ENCODE peak calls at places on chromosomes 11 and 22, in six cellular contexts. W is natural killer cell; P is stimulated activated CD8-positive, alpha-beta memory T cell treated with anti-CD3 and anti-CD28 coated beads, Interleukin-4, amount 100 ng/mL, for 4 hours; D is smooth muscle cell of the brain vasculature; A is AML-193; X is HuH-7. F is an unnamed sample.

GRCh38 chr11:69094111-69094914 is 45.6 kb downstream of the TPCN2 start:
- DNase-seq in W (no peak), P (no peak), D (no peak), A (no peak), X (no peak), F (no peak)

GRCh38 chr11:111186308-111186967 is 59.1 kb upstream of the POU2AF2 start:
- DNase-seq in W (no peak), P (no peak), D (no peak), A (no peak), X (no peak), F (no peak)

GRCh38 chr11:134731562-134731961 is 319.5 kb upstream of the B3GAT1 start:
- DNase-seq in W (no peak), P (no peak), D (no peak), A (no peak), X (no peak), F (no peak)

GRCh38 chr22:37525073-37525745 is 6.0 kb upstream of the CARD10 start:
- DNase-seq in W (no peak), P (peak; percentile 21), D (no peak), A (no peak), X (no peak), F (no peak)

GRCh38 chr22:41481131-41481830 is 12.4 kb downstream of the ACO2 start:
- DNase-seq in W (no peak), P (no peak), D (no peak), A (no peak), X (no peak), F (no peak)

GRCh38 chr11:134728186-134728585 is 316.1 kb upstream of the B3GAT1 start:
- DNase-seq in W (no peak), P (no peak), D (no peak), A (no peak), X (no peak), F (no peak)

GRCh38 chr11:449889-450808 is at the start of gene PTDSS2:
- DNase-seq in W (peak; percentile 94), P (peak; percentile 92), D (peak; percentile 91), A (peak; percentile 91), X (peak; percentile 94), F (peak; percentile 86)

GRCh38 chr11:9688716-9689511 is 25.0 kb downstream of the SWAP70 start:
- DNase-seq in W (no peak), P (no peak), D (peak; percentile 45), A (peak; percentile 71), X (no peak), F (peak; percentile 37)

GRCh38 chr11:123979311-123979710 is 1.7 kb upstream of the OR10S1 start:
- DNase-seq in W (no peak), P (no peak), D (no peak), A (no peak), X (no peak), F (no peak)

GRCh38 chr22:24104307-24105017 is 76.8 kb upstream of the SUSD2 start:
- DNase-seq in W (no peak), P (no peak), D (no peak), A (no peak), X (no peak), F (no peak)

GRCh38 chr11:27296406-27296994 is 66.5 kb downstream of the CCDC34 start:
- DNase-seq in W (no peak), P (no peak), D (no peak), A (peak; percentile 8), X (peak; percentile 53), F (no peak)

GRCh38 chr11:31397239-31397834 is 27.7 kb downstream of the DNAJC24 start:
- DNase-seq in W (no peak), P (no peak), D (no peak), A (peak; percentile 38), X (peak; percentile 6), F (no peak)

GRCh38 chr11:41146326-41146725 is 313.1 kb downstream of the LRRC4C start:
- DNase-seq in W (no peak), P (no peak), D (no peak), A (no peak), X (no peak), F (no peak)

GRCh38 chr11:88508808-88509581 is 171.5 kb upstream of the CTSC start:
- DNase-seq in W (peak; percentile 22), P (no peak), D (no peak), A (no peak), X (no peak), F (no peak)

GRCh38 chr11:35133656-35134055 is 5.3 kb upstream of the CD44 start:
- DNase-seq in W (no peak), P (no peak), D (no peak), A (no peak), X (no peak), F (no peak)

GRCh38 chr22:27434898-27435297 is 366.7 kb downstream of the MN1 start:
- DNase-seq in W (no peak), P (no peak), D (no peak), A (no peak), X (no peak), F (no peak)

GRCh38 chr11:118530180-118530682 is 761 bp upstream of the TMEM25 start:
- DNase-seq in W (no peak), P (no peak), D (no peak), A (no peak), X (no peak), F (no peak)

GRCh38 chr11:125105921-125106320 is 5.5 kb downstream of the TMEM218 start:
- DNase-seq in W (no peak), P (no peak), D (no peak), A (peak; percentile 9), X (no peak), F (no peak)

GRCh38 chr11:61833926-61834277 is 5.8 kb downstream of the FADS2 start:
- DNase-seq in W (no peak), P (no peak), D (no peak), A (no peak), X (no peak), F (no peak)

GRCh38 chr22:44393066-44393465 is 80.3 kb upstream of the SHISAL1 start:
- DNase-seq in W (no peak), P (no peak), D (no peak), A (no peak), X (no peak), F (no peak)

GRCh38 chr22:38461057-38461413 is 6.0 kb upstream of the KCNJ4 start:
- DNase-seq in W (no peak), P (no peak), D (no peak), A (no peak), X (no peak), F (no peak)

GRCh38 chr22:48475661-48476345 is 1351.9 kb downstream of the BRD1 start:
- DNase-seq in W (no peak), P (no peak), D (no peak), A (no peak), X (no peak), F (no peak)

GRCh38 chr11:48154162-48154561 is 62.4 kb upstream of the OR4B1 start:
- DNase-seq in W (no peak), P (no peak), D (no peak), A (no peak), X (no peak), F (no peak)

GRCh38 chr11:23932485-23932898 is 564.4 kb upstream of the LUZP2 start:
- DNase-seq in W (no peak), P (no peak), D (no peak), A (no peak), X (no peak), F (no peak)

GRCh38 chr11:119624102-119624615 is 104.8 kb downstream of the NECTIN1 start:
- DNase-seq in W (no peak), P (no peak), D (no peak), A (no peak), X (peak; percentile 77), F (no peak)

GRCh38 chr11:638616-639323 is 1.7 kb downstream of the DRD4 start:
- DNase-seq in W (no peak), P (no peak), D (no peak), A (no peak), X (no peak), F (no peak)

GRCh38 chr11:24794064-24794463 is 297.2 kb downstream of the LUZP2 start:
- DNase-seq in W (no peak), P (no peak), D (no peak), A (no peak), X (no peak), F (no peak)

GRCh38 chr11:12182650-12183511 is 72.5 kb downstream of the MICAL2 start:
- DNase-seq in W (no peak), P (no peak), D (no peak), A (no peak), X (peak; percentile 47), F (no peak)

GRCh38 chr11:44453871-44454270 is 111.6 kb upstream of the CD82 start:
- DNase-seq in W (no peak), P (no peak), D (no peak), A (no peak), X (no peak), F (no peak)

GRCh38 chr11:129785383-129786111 is 30.1 kb upstream of the TMEM45B start:
- DNase-seq in W (no peak), P (no peak), D (no peak), A (peak; percentile 50), X (no peak), F (no peak)

GRCh38 chr11:11916981-11917399 is 75.2 kb downstream of the USP47 start:
- DNase-seq in W (no peak), P (no peak), D (peak; percentile 23), A (no peak), X (no peak), F (no peak)

GRCh38 chr11:68365943-68366435 is 53.6 kb downstream of the LRP5 start:
- DNase-seq in W (no peak), P (no peak), D (no peak), A (no peak), X (no peak), F (no peak)